ENCODE peak calls at places on chromosomes 4 and X, in eight cellular contexts. B is esophagus squamous epithelium, Q is mammary epithelial cell, Y is osteoblast, C is IMR-90, P is cardiac fibroblast, W is spleen, O is fibroblast of lung. M is an unnamed sample.

GRCh38 chr4:41873380-41874295 is 61.6 kb upstream of the TMEM33 start:
- DNase-seq in B (no peak), Q (no peak), Y (no peak), C (no peak), P (no peak), W (peak; percentile 57), O (no peak), M (no peak)

GRCh38 chr4:183517781-183518180 is 12.9 kb downstream of the ING2 start:
- DNase-seq in B (no peak), Q (no peak), Y (no peak), C (peak; percentile 43), P (no peak), W (no peak), O (peak; percentile 8), M (no peak)

GRCh38 chrX:123399709-123400108 is 215.6 kb downstream of the GRIA3 start:
- DNase-seq in B (no peak), Q (no peak), Y (no peak), C (no peak), P (no peak), W (no peak), O (peak; percentile 51), M (no peak)

GRCh38 chr4:170089274-170089742 is 448 bp downstream of the AADAT start:
- DNase-seq in B (no peak), Q (peak; percentile 50), Y (peak; percentile 87), C (peak; percentile 39), P (peak; percentile 52), W (no peak), O (peak; percentile 61), M (peak; percentile 32)

GRCh38 chr4:8004066-8004465 is 64.4 kb upstream of the AFAP1 start:
- DNase-seq in B (no peak), Q (no peak), Y (peak; percentile 22), C (no peak), P (no peak), W (no peak), O (no peak), M (no peak)

GRCh38 chr4:153204247-153205027 is at the start of gene TRIM2:
- DNase-seq in B (no peak), Q (no peak), Y (peak; percentile 89), C (peak; percentile 78), P (peak; percentile 65), W (no peak), O (peak; percentile 80), M (peak; percentile 55)

GRCh38 chrX:103628386-103629290 is at the start of gene TCEAL1:
- DNase-seq in B (no peak), Q (peak; percentile 16), Y (no peak), C (peak; percentile 27), P (peak; percentile 33), W (peak; percentile 86), O (peak; percentile 52), M (peak; percentile 11)

GRCh38 chrX:103773445-103773844 is 3.2 kb upstream of the PLP1 start:
- DNase-seq in B (no peak), Q (no peak), Y (no peak), C (no peak), P (no peak), W (no peak), O (no peak), M (no peak)

GRCh38 chr4:63922146-63922545 is 487.1 kb downstream of the TECRL start:
- DNase-seq in B (no peak), Q (no peak), Y (no peak), C (no peak), P (no peak), W (no peak), O (no peak), M (no peak)

GRCh38 chrX:35682481-35682880 is 115.7 kb upstream of the MAGEB16 start:
- DNase-seq in B (no peak), Q (peak; percentile 8), Y (no peak), C (no peak), P (no peak), W (no peak), O (no peak), M (peak; percentile 56)

GRCh38 chr4:37641352-37641751 is 44.8 kb downstream of the RELL1 start:
- DNase-seq in B (no peak), Q (peak; percentile 12), Y (no peak), C (no peak), P (no peak), W (no peak), O (no peak), M (peak; percentile 39)

DNA sequence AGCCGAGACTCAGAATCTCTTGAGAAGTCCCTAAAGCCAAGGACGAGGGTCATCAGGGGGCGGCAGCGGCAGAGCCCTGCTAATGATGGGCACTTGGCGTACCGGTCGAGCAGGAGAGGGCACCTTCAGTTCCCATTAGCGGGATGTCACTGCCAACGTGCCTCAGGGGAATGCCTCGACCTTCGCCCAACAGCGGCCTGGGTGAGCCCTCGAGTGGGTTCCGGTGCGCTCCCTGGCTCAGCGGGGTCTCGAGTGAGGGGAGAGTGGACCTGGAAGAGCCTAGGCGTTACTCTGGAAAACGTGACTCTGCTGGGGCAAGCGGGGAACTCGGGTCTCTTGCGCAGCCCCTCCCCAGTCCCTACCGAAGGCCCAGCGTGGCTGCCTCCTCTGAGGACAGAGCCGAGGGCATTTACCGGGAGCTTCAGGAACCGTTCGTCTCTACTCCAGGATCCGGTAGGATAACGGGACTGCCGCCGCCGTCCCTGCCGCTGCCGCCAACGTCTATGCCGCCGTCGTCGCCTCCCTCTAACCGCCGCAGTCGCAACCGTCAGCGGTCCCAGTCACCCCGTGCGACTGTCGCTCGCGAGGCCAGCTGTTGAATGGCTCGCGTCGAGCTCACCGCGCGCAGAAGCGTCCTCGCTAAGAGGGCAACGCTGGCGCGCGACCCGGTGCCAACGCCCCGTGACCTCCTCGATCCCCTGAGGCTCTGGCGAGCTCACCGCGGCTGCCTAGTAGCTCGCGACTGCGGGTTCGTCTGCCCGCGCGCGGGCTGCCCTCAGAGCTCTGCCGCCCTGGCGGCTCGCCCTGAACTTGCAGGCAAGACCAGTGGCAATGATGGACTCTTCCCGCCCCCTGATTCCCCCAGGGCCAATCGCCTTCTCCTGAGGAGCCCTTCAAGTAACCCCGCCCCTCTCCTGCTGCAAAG is 37.1 kb downstream of the PGRMC1 start:
- DNase-seq in B (no peak), Q (no peak), Y (peak; percentile 63), C (peak; percentile 21), P (peak; percentile 51), W (peak; percentile 76), O (peak; percentile 48), M (peak; percentile 74)
- TF ChIP-seq CTCF in B (no peak), Q (peak; percentile 15), Y (no peak), C (peak; percentile 15), P (peak; percentile 28), W (peak; percentile 14), O (peak; percentile 26), M (peak; percentile 24)

GRCh38 chr4:146368209-146368608 is 153.5 kb downstream of the SLC10A7 start:
- DNase-seq in B (no peak), Q (no peak), Y (no peak), C (no peak), P (peak; percentile 27), W (no peak), O (no peak), M (no peak)
- H3K4me3 ChIP-seq in B (no peak overlapping the region), Q (no peak overlapping the region), Y (no peak overlapping the region), C (no peak overlapping the region), P (no peak overlapping the region), W (no peak overlapping the region), O (no peak overlapping the region), M (no peak overlapping the region)

DNA sequence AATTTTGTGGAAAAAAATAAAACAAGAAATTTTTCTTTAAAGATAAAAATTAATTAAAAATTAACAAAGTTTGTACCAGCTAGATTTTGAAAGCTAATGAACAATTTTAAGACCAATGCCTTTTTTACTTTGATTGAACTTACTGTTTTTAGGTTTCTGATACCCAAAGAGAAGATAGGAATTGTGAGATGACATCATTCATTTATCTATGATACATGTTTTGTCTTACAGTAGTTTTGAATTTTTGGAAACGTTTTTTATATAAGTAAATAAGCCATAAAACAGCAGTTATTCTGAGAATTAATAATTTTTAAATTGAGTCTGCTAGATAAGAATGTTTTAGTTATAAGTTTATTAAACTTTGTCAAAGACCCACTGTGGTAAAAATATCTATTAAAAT is 65.0 kb upstream of the GPR174 start:
- DNase-seq in B (no peak), Q (no peak), Y (no peak), C (no peak), P (no peak), W (no peak), O (no peak), M (no peak)
- TF ChIP-seq CTCF in B (no peak), Q (no peak), Y (no peak), C (no peak), P (no peak), W (no peak), O (no peak), M (no peak)

GRCh38 chr4:176793060-176793605 is 411 bp upstream of the VEGFC start:
- DNase-seq in B (no peak), Q (no peak), Y (no peak), C (no peak), P (no peak), W (no peak), O (no peak), M (no peak)
- H3K4me3 ChIP-seq in B (peak overlapping the region; percentile 74), Q (peak overlapping the region; percentile 2), Y (peak overlapping the region; percentile 69), C (peak overlapping the region; percentile 96), P (peak overlapping the region; percentile 51), W (peak overlapping the region; percentile 73), O (peak overlapping the region; percentile 31), M (no peak overlapping the region)

GRCh38 chr4:122167369-122167768 is 15.2 kb downstream of the BLTP1 start:
- DNase-seq in B (no peak), Q (no peak), Y (no peak), C (no peak), P (no peak), W (no peak), O (no peak), M (no peak)
- TF ChIP-seq CTCF in B (no peak), Q (no peak), Y (no peak), C (no peak), P (no peak), W (no peak), O (no peak), M (no peak)

GRCh38 chr4:158211288-158211687 is 1.0 kb downstream of the TMEM144 start:
- DNase-seq in B (no peak), Q (no peak), Y (no peak), C (no peak), P (no peak), W (no peak), O (no peak), M (peak; percentile 13)
- H3K4me3 ChIP-seq in B (peak overlapping the region; percentile 47), Q (peak overlapping the region; percentile 75), Y (peak overlapping the region; percentile 72), C (no peak overlapping the region), P (no peak overlapping the region), W (no peak overlapping the region), O (peak overlapping the region; percentile 75), M (peak overlapping the region; percentile 59)

GRCh38 chrX:155968106-155968714 is 29.3 kb upstream of the IL9R start:
- DNase-seq in B (no peak), Q (no peak), Y (no peak), C (no peak), P (no peak), W (no peak), O (no peak), M (no peak)

GRCh38 chrX:155962906-155963305 is 34.6 kb upstream of the IL9R start:
- DNase-seq in B (no peak), Q (no peak), Y (no peak), C (no peak), P (no peak), W (no peak), O (no peak), M (no peak)

GRCh38 chrX:155967653-155968052 is 29.8 kb upstream of the IL9R start:
- DNase-seq in B (no peak), Q (peak; percentile 4), Y (no peak), C (no peak), P (no peak), W (no peak), O (no peak), M (peak; percentile 14)

DNA sequence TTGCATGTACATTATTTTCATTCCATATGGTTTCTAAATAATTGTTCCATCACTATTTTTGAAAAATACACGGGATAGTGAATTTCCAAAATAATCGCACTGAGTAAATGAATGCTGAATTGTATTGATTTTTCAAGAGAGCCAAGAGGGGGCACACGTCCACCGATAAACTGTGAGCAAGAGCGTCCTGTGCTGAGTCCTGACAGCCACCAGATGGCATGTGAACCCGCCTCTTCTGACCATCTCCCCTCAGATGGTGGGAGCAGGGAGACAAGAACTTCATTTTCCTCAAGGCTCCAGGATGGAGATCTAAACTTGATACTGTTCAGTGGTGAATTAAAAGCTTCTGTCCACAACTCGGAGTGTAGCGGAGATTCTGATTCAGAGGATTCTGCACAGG is 30.6 kb upstream of the IL9R start:
- DNase-seq in B (no peak), Q (no peak), Y (peak; percentile 15), C (no peak), P (peak; percentile 16), W (no peak), O (no peak), M (peak; percentile 11)
- TF ChIP-seq CTCF in B (no peak), Q (peak; percentile 71), Y (peak; percentile 37), C (peak; percentile 22), P (peak; percentile 20), W (peak; percentile 29), O (no peak), M (no peak)

M was measured in epithelial cell of esophagus.